ENCODE peak calls at places on chromosomes 12 and 14, in seven cellular contexts. One of them, this sample, is unnamed. For H3K36me3, the result is how much of the 10 kb centered on the place peaks cover.

GRCh38 chr12:109435428-109436180 is 41.5 kb downstream of the KCTD10 start:
- DNase-seq in gastrocnemius medialis: no peak
- DNase-seq in thoracic aorta: no peak
- DNase-seq in GM12878: no peak
- DNase-seq in ovary: no peak
- DNase-seq in transverse colon: no peak
- DNase-seq in body of pancreas: no peak
- DNase-seq in this sample: no peak

GRCh38 chr14:20440465-20440864 is 4.5 kb upstream of the KLHL33 start:
- DNase-seq in ovary: no peak
- DNase-seq in transverse colon: no peak
- DNase-seq in gastrocnemius medialis: no peak
- DNase-seq in GM12878: no peak
- DNase-seq in thoracic aorta: no peak
- DNase-seq in body of pancreas: no peak
- DNase-seq in this sample: no peak

GRCh38 chr12:18375583-18375982 is 114.3 kb downstream of the PIK3C2G start:
- DNase-seq in gastrocnemius medialis: no peak
- DNase-seq in GM12878: no peak
- DNase-seq in thoracic aorta: no peak
- DNase-seq in ovary: no peak
- DNase-seq in transverse colon: no peak
- DNase-seq in body of pancreas: no peak
- DNase-seq in this sample: no peak

GRCh38 chr12:116164976-116165425 is 112.5 kb downstream of the MED13L start:
- DNase-seq in ovary: no peak
- DNase-seq in transverse colon: no peak
- DNase-seq in GM12878: no peak
- DNase-seq in body of pancreas: no peak
- DNase-seq in thoracic aorta: no peak
- DNase-seq in gastrocnemius medialis: no peak
- DNase-seq in this sample: no peak

GRCh38 chr12:2498961-2499500 is 295.7 kb upstream of the FKBP4 start:
- DNase-seq in gastrocnemius medialis: no peak
- DNase-seq in GM12878: no peak
- DNase-seq in body of pancreas: no peak
- DNase-seq in transverse colon: peak
- DNase-seq in thoracic aorta: no peak
- DNase-seq in ovary: no peak
- DNase-seq in this sample: no peak

GRCh38 chr14:30227436-30227835 is 299.8 kb upstream of the PRKD1 start:
- DNase-seq in gastrocnemius medialis: no peak
- DNase-seq in transverse colon: no peak
- DNase-seq in GM12878: no peak
- DNase-seq in ovary: peak
- DNase-seq in thoracic aorta: no peak
- DNase-seq in body of pancreas: no peak
- DNase-seq in this sample: no peak

GRCh38 chr12:106841471-106842302 is 67.2 kb downstream of the RIC8B start:
- DNase-seq in transverse colon: peak
- DNase-seq in body of pancreas: peak
- DNase-seq in thoracic aorta: no peak
- DNase-seq in GM12878: no peak
- DNase-seq in ovary: no peak
- DNase-seq in gastrocnemius medialis: peak
- DNase-seq in this sample: no peak

GRCh38 chr12:109716512-109717389 is 3.1 kb downstream of the FAM222A start:
- DNase-seq in body of pancreas: no peak
- DNase-seq in gastrocnemius medialis: peak
- DNase-seq in GM12878: no peak
- DNase-seq in ovary: peak
- DNase-seq in thoracic aorta: no peak
- DNase-seq in transverse colon: peak
- DNase-seq in this sample: no peak

GRCh38 chr14:63713058-63713457 is 14.8 kb downstream of the SGPP1 start:
- DNase-seq in transverse colon: no peak
- DNase-seq in gastrocnemius medialis: no peak
- DNase-seq in body of pancreas: no peak
- DNase-seq in ovary: no peak
- DNase-seq in GM12878: no peak
- DNase-seq in thoracic aorta: no peak
- DNase-seq in this sample: no peak

GRCh38 chr12:93868771-93869170 is 191.6 kb downstream of the CRADD start:
- DNase-seq in GM12878: no peak
- DNase-seq in body of pancreas: no peak
- DNase-seq in ovary: no peak
- DNase-seq in gastrocnemius medialis: no peak
- DNase-seq in transverse colon: no peak
- DNase-seq in thoracic aorta: no peak
- DNase-seq in this sample: no peak

GRCh38 chr14:69260246-69260978 is 454 bp downstream of the GALNT16 start:
- DNase-seq in thoracic aorta: no peak
- DNase-seq in GM12878: no peak
- DNase-seq in gastrocnemius medialis: no peak
- DNase-seq in body of pancreas: no peak
- DNase-seq in transverse colon: no peak
- DNase-seq in ovary: peak
- DNase-seq in this sample: peak

GRCh38 chr12:52249041-52249461 is 16.0 kb downstream of the KRT7 start:
- DNase-seq in transverse colon: no peak
- DNase-seq in thoracic aorta: peak
- DNase-seq in body of pancreas: peak
- DNase-seq in ovary: no peak
- DNase-seq in gastrocnemius medialis: peak
- DNase-seq in GM12878: no peak
- DNase-seq in this sample: no peak

GRCh38 chr12:131850856-131851559 is 22.8 kb downstream of the MMP17 start:
- DNase-seq in ovary: no peak
- DNase-seq in transverse colon: peak
- DNase-seq in body of pancreas: peak
- DNase-seq in gastrocnemius medialis: no peak
- DNase-seq in thoracic aorta: no peak
- DNase-seq in GM12878: no peak
- DNase-seq in this sample: peak

GRCh38 chr14:100309028-100309718 is 2.9 kb upstream of the SLC25A29 start:
- DNase-seq in ovary: no peak
- DNase-seq in transverse colon: no peak
- DNase-seq in gastrocnemius medialis: no peak
- DNase-seq in GM12878: no peak
- DNase-seq in thoracic aorta: no peak
- DNase-seq in body of pancreas: no peak
- DNase-seq in this sample: no peak

GRCh38 chr14:20631821-20632389 is 9.6 kb downstream of the OR6S1 start:
- DNase-seq in body of pancreas: peak
- DNase-seq in gastrocnemius medialis: no peak
- DNase-seq in ovary: peak
- DNase-seq in thoracic aorta: no peak
- DNase-seq in GM12878: no peak
- DNase-seq in transverse colon: peak
- DNase-seq in this sample: peak

GRCh38 chr12:94534761-94535613 is 75.3 kb upstream of the CEP83 start:
- DNase-seq in GM12878: no peak
- DNase-seq in transverse colon: no peak
- DNase-seq in body of pancreas: no peak
- DNase-seq in thoracic aorta: no peak
- DNase-seq in ovary: no peak
- DNase-seq in gastrocnemius medialis: no peak
- DNase-seq in this sample: no peak

GRCh38 chr14:105939810-105940508 is 413.6 kb downstream of the TMEM121 start:
- DNase-seq in transverse colon: no peak
- DNase-seq in body of pancreas: no peak
- DNase-seq in thoracic aorta: no peak
- DNase-seq in GM12878: no peak
- DNase-seq in ovary: no peak
- DNase-seq in gastrocnemius medialis: no peak
- DNase-seq in this sample: no peak

GRCh38 chr14:64194404-64194803 is 99.8 kb downstream of the ESR2 start:
- DNase-seq in GM12878: no peak
- DNase-seq in body of pancreas: no peak
- DNase-seq in ovary: no peak
- DNase-seq in thoracic aorta: no peak
- DNase-seq in gastrocnemius medialis: no peak
- DNase-seq in transverse colon: no peak
- DNase-seq in this sample: no peak

GRCh38 chr14:75053396-75054289 is 2.4 kb upstream of the MLH3 start:
- DNase-seq in gastrocnemius medialis: no peak
- DNase-seq in GM12878: no peak
- DNase-seq in transverse colon: no peak
- DNase-seq in thoracic aorta: no peak
- DNase-seq in body of pancreas: no peak
- DNase-seq in ovary: no peak
- DNase-seq in this sample: no peak

GRCh38 chr14:88863167-88863566 is 38.7 kb downstream of the TTC8 start:
- DNase-seq in gastrocnemius medialis: no peak
- DNase-seq in thoracic aorta: no peak
- DNase-seq in ovary: no peak
- DNase-seq in GM12878: no peak
- DNase-seq in body of pancreas: no peak
- DNase-seq in transverse colon: no peak
- DNase-seq in this sample: no peak

GRCh38 chr12:32002848-32003493 is 43.8 kb downstream of the RESF1 start:
- DNase-seq in ovary: no peak
- DNase-seq in body of pancreas: no peak
- DNase-seq in thoracic aorta: no peak
- DNase-seq in GM12878: no peak
- DNase-seq in gastrocnemius medialis: no peak
- DNase-seq in transverse colon: no peak
- DNase-seq in this sample: no peak

DNA sequence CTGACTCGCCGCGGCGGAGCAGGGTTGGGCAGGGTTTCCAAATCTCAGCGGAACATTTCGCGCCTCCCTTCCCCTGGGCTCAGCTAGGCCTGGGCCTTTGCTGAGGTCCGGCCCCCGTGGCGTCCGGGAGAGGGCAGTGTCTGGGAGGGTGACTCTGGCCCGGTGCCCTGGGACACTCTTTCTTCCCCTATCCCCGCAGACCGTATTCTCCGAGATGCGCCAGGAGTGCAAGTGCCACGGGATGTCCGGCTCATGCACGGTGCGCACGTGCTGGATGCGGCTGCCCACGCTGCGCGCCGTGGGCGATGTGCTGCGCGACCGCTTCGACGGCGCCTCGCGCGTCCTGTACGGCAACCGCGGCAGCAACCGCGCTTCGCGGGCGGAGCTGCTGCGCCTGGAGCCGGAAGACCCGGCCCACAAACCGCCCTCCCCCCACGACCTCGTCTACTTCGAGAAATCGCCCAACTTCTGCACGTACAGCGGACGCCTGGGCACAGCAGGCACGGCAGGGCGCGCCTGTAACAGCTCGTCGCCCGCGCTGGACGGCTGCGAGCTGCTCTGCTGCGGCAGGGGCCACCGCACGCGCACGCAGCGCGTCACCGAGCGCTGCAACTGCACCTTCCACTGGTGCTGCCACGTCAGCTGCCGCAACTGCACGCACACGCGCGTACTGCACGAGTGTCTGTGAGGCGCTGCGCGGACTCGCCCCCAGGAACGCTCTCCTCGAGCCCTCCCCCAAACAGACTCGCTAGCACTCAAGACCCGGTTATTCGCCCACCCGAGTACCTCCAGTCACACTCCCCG is 3.0 kb downstream of the WNT1 start:
- DNase-seq in transverse colon: no peak
- DNase-seq in GM12878: no peak
- DNase-seq in body of pancreas: peak
- DNase-seq in ovary: no peak
- DNase-seq in thoracic aorta: no peak
- DNase-seq in gastrocnemius medialis: no peak
- DNase-seq in this sample: peak
- TF ChIP-seq CTCF in transverse colon: peak
- TF ChIP-seq CTCF in GM12878: no peak
- TF ChIP-seq CTCF in body of pancreas: no peak
- TF ChIP-seq CTCF in ovary: no peak
- TF ChIP-seq CTCF in thoracic aorta: no peak
- TF ChIP-seq CTCF in gastrocnemius medialis: no peak
- TF ChIP-seq CTCF in this sample: peak

DNA sequence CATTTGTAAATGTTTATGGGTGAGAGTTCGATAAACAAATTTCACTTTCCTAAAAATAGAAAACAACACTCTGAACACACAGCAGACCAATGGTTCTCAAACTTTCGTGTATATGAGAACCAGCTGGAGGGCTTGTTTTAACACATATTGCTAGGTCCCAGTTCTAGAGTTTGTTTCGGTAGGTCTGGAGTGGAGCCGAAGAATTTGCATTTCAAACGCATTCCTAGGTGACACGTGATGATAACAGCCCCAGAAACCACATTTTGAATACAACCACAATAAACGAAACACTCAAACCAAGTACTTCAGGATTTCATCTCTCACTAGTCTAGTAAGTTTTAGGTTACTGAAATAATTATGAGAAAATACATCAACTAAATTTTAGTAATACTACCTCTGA is 17.1 kb downstream of the SEC23A start:
- DNase-seq in gastrocnemius medialis: no peak
- DNase-seq in body of pancreas: no peak
- DNase-seq in thoracic aorta: no peak
- DNase-seq in transverse colon: no peak
- DNase-seq in ovary: no peak
- DNase-seq in GM12878: no peak
- DNase-seq in this sample: no peak
- H3K36me3 ChIP-seq in gastrocnemius medialis: under half
- H3K36me3 ChIP-seq in body of pancreas: under half
- H3K36me3 ChIP-seq in thoracic aorta: under half
- H3K36me3 ChIP-seq in transverse colon: half or more
- H3K36me3 ChIP-seq in ovary: under half
- H3K36me3 ChIP-seq in GM12878: under half
- H3K36me3 ChIP-seq in this sample: under half

GRCh38 chr12:63764481-63764880 is 15.2 kb upstream of the RXYLT1 start:
- DNase-seq in thoracic aorta: no peak
- DNase-seq in ovary: no peak
- DNase-seq in transverse colon: no peak
- DNase-seq in body of pancreas: no peak
- DNase-seq in gastrocnemius medialis: no peak
- DNase-seq in GM12878: no peak
- DNase-seq in this sample: no peak

GRCh38 chr12:63770375-63770774 is 9.3 kb upstream of the RXYLT1 start:
- DNase-seq in gastrocnemius medialis: no peak
- DNase-seq in ovary: no peak
- DNase-seq in thoracic aorta: no peak
- DNase-seq in transverse colon: no peak
- DNase-seq in body of pancreas: no peak
- DNase-seq in GM12878: no peak
- DNase-seq in this sample: no peak

DNA sequence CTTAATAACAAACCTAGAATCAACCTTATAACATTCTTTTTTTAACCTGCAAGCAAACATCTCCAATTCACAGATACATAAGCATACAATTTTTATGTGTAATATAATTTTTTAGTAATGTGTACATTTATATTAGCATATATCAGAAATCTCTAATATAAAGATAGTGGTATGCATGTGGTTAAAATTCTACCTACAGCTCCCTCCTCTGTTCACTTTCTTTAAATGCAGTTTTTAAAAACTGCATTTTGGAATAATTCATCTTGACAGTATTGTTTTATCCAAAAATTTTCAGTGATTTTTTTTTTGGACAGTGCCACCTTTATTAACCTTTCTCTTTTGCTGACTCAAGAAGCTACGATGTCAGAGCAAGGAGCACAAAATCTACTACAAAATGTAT is 13.2 kb upstream of the RXYLT1 start:
- DNase-seq in transverse colon: no peak
- DNase-seq in body of pancreas: no peak
- DNase-seq in gastrocnemius medialis: no peak
- DNase-seq in thoracic aorta: no peak
- DNase-seq in ovary: no peak
- DNase-seq in GM12878: no peak
- DNase-seq in this sample: no peak
- TF ChIP-seq CTCF in transverse colon: no peak
- TF ChIP-seq CTCF in body of pancreas: no peak
- TF ChIP-seq CTCF in gastrocnemius medialis: no peak
- TF ChIP-seq CTCF in thoracic aorta: no peak
- TF ChIP-seq CTCF in ovary: no peak
- TF ChIP-seq CTCF in GM12878: no peak
- TF ChIP-seq CTCF in this sample: no peak

GRCh38 chr14:73804636-73805035 is 47.0 kb upstream of the PTGR2 start:
- DNase-seq in body of pancreas: no peak
- DNase-seq in thoracic aorta: no peak
- DNase-seq in ovary: no peak
- DNase-seq in gastrocnemius medialis: no peak
- DNase-seq in GM12878: no peak
- DNase-seq in transverse colon: no peak
- DNase-seq in this sample: no peak
- H3K36me3 ChIP-seq in body of pancreas: under half
- H3K36me3 ChIP-seq in thoracic aorta: under half
- H3K36me3 ChIP-seq in ovary: under half
- H3K36me3 ChIP-seq in gastrocnemius medialis: under half
- H3K36me3 ChIP-seq in GM12878: under half
- H3K36me3 ChIP-seq in transverse colon: under half
- H3K36me3 ChIP-seq in this sample: under half